ENCODE peak calls at places on chromosome 19, in six cellular contexts. One of them, this sample, is unnamed.

GRCh38 chr19:22199171-22199570 is 2.4 kb upstream of the ZNF676 start:
- DNase-seq in GM12878: no peak
- DNase-seq in IMR-90: no peak
- DNase-seq in H1: no peak
- DNase-seq in HCT116: no peak
- DNase-seq in HepG2: no peak
- DNase-seq in this sample: no peak

GRCh38 chr19:10718205-10719196 is 622 bp downstream of the DNM2 start:
- DNase-seq in GM12878: no peak
- DNase-seq in IMR-90: peak
- DNase-seq in H1: peak
- DNase-seq in HCT116: no peak
- DNase-seq in HepG2: no peak
- DNase-seq in this sample: no peak

GRCh38 chr19:10752237-10752912 is 34.5 kb downstream of the DNM2 start:
- DNase-seq in GM12878: no peak
- DNase-seq in IMR-90: no peak
- DNase-seq in H1: no peak
- DNase-seq in HCT116: no peak
- DNase-seq in HepG2: no peak
- DNase-seq in this sample: no peak

GRCh38 chr19:42286349-42287016 is 15.4 kb upstream of the PRR19 start:
- DNase-seq in GM12878: no peak
- DNase-seq in IMR-90: peak
- DNase-seq in H1: no peak
- DNase-seq in HCT116: no peak
- DNase-seq in HepG2: no peak
- DNase-seq in this sample: no peak

GRCh38 chr19:4456566-4456842 is 1.1 kb downstream of the UBXN6 start:
- DNase-seq in GM12878: no peak
- DNase-seq in IMR-90: peak
- DNase-seq in H1: no peak
- DNase-seq in HCT116: no peak
- DNase-seq in HepG2: no peak
- DNase-seq in this sample: no peak

GRCh38 chr19:7888145-7888825 is at the start of gene LRRC8E:
- DNase-seq in GM12878: no peak
- DNase-seq in IMR-90: peak
- DNase-seq in H1: peak
- DNase-seq in HCT116: no peak
- DNase-seq in HepG2: peak
- DNase-seq in this sample: peak

GRCh38 chr19:39936020-39936419 is 1.6 kb upstream of the FCGBP start:
- DNase-seq in GM12878: no peak
- DNase-seq in IMR-90: no peak
- DNase-seq in H1: no peak
- DNase-seq in HCT116: no peak
- DNase-seq in HepG2: no peak
- DNase-seq in this sample: peak

GRCh38 chr19:19033176-19033425 is 216 bp downstream of the SUGP2 start:
- DNase-seq in GM12878: no peak
- DNase-seq in IMR-90: no peak
- DNase-seq in H1: no peak
- DNase-seq in HCT116: no peak
- DNase-seq in HepG2: no peak
- DNase-seq in this sample: no peak

GRCh38 chr19:44212865-44213346 is 574 bp downstream of the ZNF227 start:
- DNase-seq in GM12878: no peak
- DNase-seq in IMR-90: peak
- DNase-seq in H1: no peak
- DNase-seq in HCT116: no peak
- DNase-seq in HepG2: peak
- DNase-seq in this sample: peak

GRCh38 chr19:31543456-31543855 is 194.2 kb upstream of the TSHZ3 start:
- DNase-seq in GM12878: no peak
- DNase-seq in IMR-90: no peak
- DNase-seq in H1: no peak
- DNase-seq in HCT116: no peak
- DNase-seq in HepG2: no peak
- DNase-seq in this sample: no peak

DNA sequence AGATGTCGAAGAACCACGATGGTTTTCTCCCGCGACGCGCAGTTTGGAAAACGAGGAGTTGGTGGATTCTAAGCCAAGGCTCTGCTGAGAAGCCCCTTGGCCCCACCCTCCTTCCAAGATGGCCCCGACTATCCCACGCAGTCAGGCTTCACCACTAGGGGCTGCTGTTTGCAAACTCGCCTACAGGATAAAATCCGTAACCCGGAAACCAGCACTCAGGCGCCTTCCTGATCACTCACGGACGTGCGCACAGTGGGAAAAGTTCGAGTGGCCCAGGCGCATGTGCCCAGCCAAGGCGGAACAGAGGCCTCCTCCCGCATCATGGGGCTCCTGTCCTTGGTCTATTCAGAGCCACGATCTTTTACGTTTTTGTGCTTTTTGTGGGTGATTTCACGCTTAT is 19.2 kb upstream of the UQCR11 start:
- DNase-seq in GM12878: no peak
- DNase-seq in IMR-90: peak
- DNase-seq in H1: peak
- DNase-seq in HCT116: peak
- DNase-seq in HepG2: peak
- DNase-seq in this sample: peak
- TF ChIP-seq CEBPB in GM12878: no peak
- TF ChIP-seq CEBPB in IMR-90: no peak
- TF ChIP-seq CEBPB in H1: no peak
- TF ChIP-seq CEBPB in HCT116: no peak
- TF ChIP-seq CEBPB in HepG2: no peak
- TF ChIP-seq CEBPB in this sample: no peak

DNA sequence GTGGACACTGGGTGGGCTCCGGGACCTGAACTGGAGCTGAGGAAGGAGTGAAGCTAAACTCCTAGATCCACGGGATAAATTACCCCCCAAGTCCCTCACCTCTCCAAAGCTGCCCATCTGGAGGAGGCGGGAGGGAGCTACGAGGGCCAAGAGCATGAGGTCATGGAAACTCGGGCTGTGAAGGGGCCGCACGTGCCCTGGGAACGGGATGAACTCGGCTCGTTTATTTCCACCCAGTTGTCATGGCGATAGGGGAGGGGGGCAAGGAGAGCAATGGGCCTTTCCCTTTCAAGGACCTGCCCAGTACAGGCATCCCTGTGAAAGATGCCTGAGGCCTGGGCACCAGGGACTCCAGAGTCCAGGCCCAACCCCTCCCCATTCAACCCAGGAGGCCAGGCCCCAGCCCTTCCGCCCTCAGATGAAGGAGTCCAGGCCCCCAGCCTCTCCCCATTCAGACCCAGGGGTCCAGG is 3.8 kb downstream of the PPP1R12C start:
- DNase-seq in GM12878: no peak
- DNase-seq in IMR-90: peak
- DNase-seq in H1: peak
- DNase-seq in HCT116: no peak
- DNase-seq in HepG2: peak
- DNase-seq in this sample: peak
- TF ChIP-seq CEBPB in GM12878: no peak
- TF ChIP-seq CEBPB in IMR-90: no peak
- TF ChIP-seq CEBPB in H1: no peak
- TF ChIP-seq CEBPB in HCT116: no peak
- TF ChIP-seq CEBPB in HepG2: no peak
- TF ChIP-seq CEBPB in this sample: no peak

DNA sequence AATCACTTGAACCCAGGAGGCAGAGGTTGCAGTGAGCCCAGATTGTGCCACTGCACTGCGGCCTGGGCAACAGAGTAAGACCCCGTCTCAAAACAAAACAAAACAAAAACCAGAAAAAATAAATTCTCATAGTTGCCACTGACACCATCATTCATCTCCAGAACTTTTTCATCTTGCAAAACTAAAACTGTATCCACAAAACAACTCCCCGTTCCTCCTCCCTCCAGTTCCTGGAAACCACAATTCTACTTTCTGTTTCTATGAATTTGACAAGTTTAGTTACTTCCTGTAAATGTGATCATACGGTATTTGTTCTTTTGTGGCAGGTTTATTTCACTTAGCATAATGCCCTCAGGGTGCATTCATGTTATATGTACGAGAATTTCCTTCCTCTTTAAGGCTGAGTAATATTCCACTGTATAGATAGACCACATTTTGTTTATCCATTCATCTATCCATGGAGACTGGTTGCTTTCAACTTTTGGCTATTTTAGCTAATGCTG is 13.2 kb upstream of the ADGRE5 start:
- DNase-seq in GM12878: no peak
- DNase-seq in IMR-90: no peak
- DNase-seq in H1: no peak
- DNase-seq in HCT116: no peak
- DNase-seq in HepG2: no peak
- DNase-seq in this sample: no peak
- TF ChIP-seq CEBPB in GM12878: no peak
- TF ChIP-seq CEBPB in IMR-90: no peak
- TF ChIP-seq CEBPB in H1: no peak
- TF ChIP-seq CEBPB in HCT116: no peak
- TF ChIP-seq CEBPB in HepG2: no peak
- TF ChIP-seq CEBPB in this sample: no peak

GRCh38 chr19:29849234-29849633 is 37.4 kb downstream of the CCNE1 start:
- DNase-seq in GM12878: no peak
- DNase-seq in IMR-90: no peak
- DNase-seq in H1: no peak
- DNase-seq in HCT116: no peak
- DNase-seq in HepG2: no peak
- DNase-seq in this sample: no peak

GRCh38 chr19:29842471-29843179 is 30.8 kb downstream of the CCNE1 start:
- DNase-seq in GM12878: no peak
- DNase-seq in IMR-90: no peak
- DNase-seq in H1: no peak
- DNase-seq in HCT116: no peak
- DNase-seq in HepG2: no peak
- DNase-seq in this sample: no peak

GRCh38 chr19:29844891-29845575 is 33.2 kb downstream of the CCNE1 start:
- DNase-seq in GM12878: peak
- DNase-seq in IMR-90: peak
- DNase-seq in H1: peak
- DNase-seq in HCT116: peak
- DNase-seq in HepG2: peak
- DNase-seq in this sample: peak

GRCh38 chr19:29843180-29844051 is 31.6 kb downstream of the CCNE1 start:
- DNase-seq in GM12878: no peak
- DNase-seq in IMR-90: no peak
- DNase-seq in H1: peak
- DNase-seq in HCT116: no peak
- DNase-seq in HepG2: no peak
- DNase-seq in this sample: no peak

GRCh38 chr19:29845576-29846176 is 33.9 kb downstream of the CCNE1 start:
- DNase-seq in GM12878: no peak
- DNase-seq in IMR-90: peak
- DNase-seq in H1: no peak
- DNase-seq in HCT116: no peak
- DNase-seq in HepG2: no peak
- DNase-seq in this sample: peak
- TF ChIP-seq CEBPB in GM12878: no peak
- TF ChIP-seq CEBPB in IMR-90: no peak
- TF ChIP-seq CEBPB in H1: no peak
- TF ChIP-seq CEBPB in HCT116: no peak
- TF ChIP-seq CEBPB in HepG2: no peak
- TF ChIP-seq CEBPB in this sample: no peak

DNA sequence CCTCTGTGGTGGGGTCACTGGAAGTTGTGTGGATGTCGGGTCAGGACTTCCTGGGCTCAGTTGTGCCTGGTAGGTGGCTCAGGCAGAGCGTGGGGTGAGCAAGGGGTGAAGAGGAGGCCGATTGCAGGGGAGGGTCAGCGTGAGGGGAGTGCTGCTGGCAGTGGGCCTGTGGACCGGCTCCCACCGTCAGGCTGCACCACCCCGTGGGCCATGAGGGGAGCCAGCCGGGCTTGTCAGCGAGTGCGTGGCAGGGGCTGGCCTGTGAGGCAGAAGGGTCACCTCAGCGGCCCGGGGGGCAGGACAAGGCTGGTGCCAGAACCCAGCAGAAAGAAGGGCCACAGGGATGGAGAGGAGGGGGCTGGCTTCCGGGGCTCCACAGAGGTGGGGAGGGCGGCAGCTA is 13.3 kb downstream of the RAB8A start:
- DNase-seq in GM12878: no peak
- DNase-seq in IMR-90: no peak
- DNase-seq in H1: no peak
- DNase-seq in HCT116: no peak
- DNase-seq in HepG2: no peak
- DNase-seq in this sample: no peak
- TF ChIP-seq CEBPB in GM12878: no peak
- TF ChIP-seq CEBPB in IMR-90: no peak
- TF ChIP-seq CEBPB in H1: no peak
- TF ChIP-seq CEBPB in HCT116: no peak
- TF ChIP-seq CEBPB in HepG2: no peak
- TF ChIP-seq CEBPB in this sample: no peak

GRCh38 chr19:33054623-33055022 is 10.1 kb downstream of the RHPN2 start:
- DNase-seq in GM12878: no peak
- DNase-seq in IMR-90: no peak
- DNase-seq in H1: no peak
- DNase-seq in HCT116: peak
- DNase-seq in HepG2: no peak
- DNase-seq in this sample: peak
- TF ChIP-seq CEBPB in GM12878: no peak
- TF ChIP-seq CEBPB in IMR-90: no peak
- TF ChIP-seq CEBPB in H1: no peak
- TF ChIP-seq CEBPB in HCT116: no peak
- TF ChIP-seq CEBPB in HepG2: no peak
- TF ChIP-seq CEBPB in this sample: no peak

GRCh38 chr19:38891791-38892190 is 7.6 kb downstream of the SIRT2 start:
- DNase-seq in GM12878: no peak
- DNase-seq in IMR-90: no peak
- DNase-seq in H1: no peak
- DNase-seq in HCT116: no peak
- DNase-seq in HepG2: no peak
- DNase-seq in this sample: no peak
- TF ChIP-seq CEBPB in GM12878: no peak
- TF ChIP-seq CEBPB in IMR-90: no peak
- TF ChIP-seq CEBPB in H1: no peak
- TF ChIP-seq CEBPB in HCT116: no peak
- TF ChIP-seq CEBPB in HepG2: no peak
- TF ChIP-seq CEBPB in this sample: no peak

GRCh38 chr19:51023946-51024345 is 2.5 kb downstream of the KLK11 start:
- DNase-seq in GM12878: no peak
- DNase-seq in IMR-90: no peak
- DNase-seq in H1: no peak
- DNase-seq in HCT116: no peak
- DNase-seq in HepG2: no peak
- DNase-seq in this sample: no peak

GRCh38 chr19:51019544-51019925 is at the start of gene KLK10:
- DNase-seq in GM12878: no peak
- DNase-seq in IMR-90: no peak
- DNase-seq in H1: no peak
- DNase-seq in HCT116: no peak
- DNase-seq in HepG2: no peak
- DNase-seq in this sample: no peak

GRCh38 chr19:51018745-51019543 is 565 bp downstream of the KLK10 start:
- DNase-seq in GM12878: no peak
- DNase-seq in IMR-90: no peak
- DNase-seq in H1: peak
- DNase-seq in HCT116: no peak
- DNase-seq in HepG2: no peak
- DNase-seq in this sample: no peak

GRCh38 chr19:51022526-51022925 is 3.0 kb upstream of the KLK10 start:
- DNase-seq in GM12878: no peak
- DNase-seq in IMR-90: no peak
- DNase-seq in H1: no peak
- DNase-seq in HCT116: no peak
- DNase-seq in HepG2: no peak
- DNase-seq in this sample: no peak

GRCh38 chr19:51020988-51021651 is 1.6 kb upstream of the KLK10 start:
- DNase-seq in GM12878: no peak
- DNase-seq in IMR-90: peak
- DNase-seq in H1: no peak
- DNase-seq in HCT116: no peak
- DNase-seq in HepG2: peak
- DNase-seq in this sample: peak
- TF ChIP-seq CEBPB in GM12878: no peak
- TF ChIP-seq CEBPB in IMR-90: no peak
- TF ChIP-seq CEBPB in H1: no peak
- TF ChIP-seq CEBPB in HCT116: no peak
- TF ChIP-seq CEBPB in HepG2: no peak
- TF ChIP-seq CEBPB in this sample: no peak